ENCODE peak calls at places on chromosomes 16 and 17, in nine cellular contexts. One of them, this sample, is unnamed.

GRCh38 chr17:36498155-36498554 is 11.7 kb downstream of the ZNHIT3 start:
- DNase-seq in activated CD4-positive, alpha-beta T cell treated with anti-CD3 and anti-CD28 coated beads, Interleukin-2, amount 50 U/mL, for 48 hours: no peak
- DNase-seq in T-helper 9 cell: no peak
- DNase-seq in left lung: no peak
- DNase-seq in sciatic nerve: no peak
- DNase-seq in mesothelial cell of epicardium: no peak
- DNase-seq in AML-193: no peak
- DNase-seq in IMR-90: no peak
- DNase-seq in DMS53: no peak
- DNase-seq in this sample: no peak

GRCh38 chr16:56551796-56552738 is 12.8 kb upstream of the MT4 start:
- DNase-seq in left lung: no peak
- DNase-seq in IMR-90: no peak
- DNase-seq in DMS53: no peak
- DNase-seq in T-helper 9 cell: no peak
- DNase-seq in AML-193: no peak
- DNase-seq in mesothelial cell of epicardium: no peak
- DNase-seq in activated CD4-positive, alpha-beta T cell treated with anti-CD3 and anti-CD28 coated beads, Interleukin-2, amount 50 U/mL, for 48 hours: no peak
- DNase-seq in sciatic nerve: no peak
- DNase-seq in this sample: no peak

GRCh38 chr17:19319771-19320505 is 42.6 kb downstream of the B9D1 start:
- DNase-seq in sciatic nerve: no peak
- DNase-seq in DMS53: no peak
- DNase-seq in IMR-90: no peak
- DNase-seq in activated CD4-positive, alpha-beta T cell treated with anti-CD3 and anti-CD28 coated beads, Interleukin-2, amount 50 U/mL, for 48 hours: no peak
- DNase-seq in T-helper 9 cell: no peak
- DNase-seq in left lung: peak; percentile 53
- DNase-seq in mesothelial cell of epicardium: no peak
- DNase-seq in AML-193: no peak
- DNase-seq in this sample: no peak

GRCh38 chr17:34241062-34241461 is 14.0 kb upstream of the CCL2 start:
- DNase-seq in sciatic nerve: peak; percentile 85
- DNase-seq in T-helper 9 cell: no peak
- DNase-seq in activated CD4-positive, alpha-beta T cell treated with anti-CD3 and anti-CD28 coated beads, Interleukin-2, amount 50 U/mL, for 48 hours: no peak
- DNase-seq in mesothelial cell of epicardium: no peak
- DNase-seq in DMS53: no peak
- DNase-seq in IMR-90: peak; percentile 44
- DNase-seq in AML-193: peak; percentile 69
- DNase-seq in left lung: no peak
- DNase-seq in this sample: peak; percentile 89

GRCh38 chr17:57862990-57863667 is 13.3 kb upstream of the MRPS23 start:
- DNase-seq in activated CD4-positive, alpha-beta T cell treated with anti-CD3 and anti-CD28 coated beads, Interleukin-2, amount 50 U/mL, for 48 hours: no peak
- DNase-seq in T-helper 9 cell: no peak
- DNase-seq in AML-193: no peak
- DNase-seq in left lung: no peak
- DNase-seq in DMS53: peak; percentile 61
- DNase-seq in sciatic nerve: no peak
- DNase-seq in IMR-90: no peak
- DNase-seq in mesothelial cell of epicardium: no peak
- DNase-seq in this sample: no peak

GRCh38 chr17:27523712-27524111 is 67.5 kb downstream of the KSR1 start:
- DNase-seq in activated CD4-positive, alpha-beta T cell treated with anti-CD3 and anti-CD28 coated beads, Interleukin-2, amount 50 U/mL, for 48 hours: no peak
- DNase-seq in DMS53: peak; percentile 69
- DNase-seq in sciatic nerve: no peak
- DNase-seq in T-helper 9 cell: no peak
- DNase-seq in AML-193: no peak
- DNase-seq in IMR-90: no peak
- DNase-seq in left lung: no peak
- DNase-seq in mesothelial cell of epicardium: no peak
- DNase-seq in this sample: no peak

GRCh38 chr17:39104657-39105056 is 46.8 kb downstream of the PLXDC1 start:
- DNase-seq in DMS53: no peak
- DNase-seq in AML-193: no peak
- DNase-seq in mesothelial cell of epicardium: no peak
- DNase-seq in activated CD4-positive, alpha-beta T cell treated with anti-CD3 and anti-CD28 coated beads, Interleukin-2, amount 50 U/mL, for 48 hours: no peak
- DNase-seq in left lung: no peak
- DNase-seq in IMR-90: no peak
- DNase-seq in sciatic nerve: no peak
- DNase-seq in T-helper 9 cell: no peak
- DNase-seq in this sample: no peak

GRCh38 chr17:32870969-32871368 is 6.0 kb downstream of the MYO1D start:
- DNase-seq in IMR-90: no peak
- DNase-seq in sciatic nerve: no peak
- DNase-seq in activated CD4-positive, alpha-beta T cell treated with anti-CD3 and anti-CD28 coated beads, Interleukin-2, amount 50 U/mL, for 48 hours: no peak
- DNase-seq in AML-193: no peak
- DNase-seq in T-helper 9 cell: no peak
- DNase-seq in mesothelial cell of epicardium: no peak
- DNase-seq in left lung: no peak
- DNase-seq in DMS53: no peak
- DNase-seq in this sample: no peak

GRCh38 chr16:89861648-89862047 is 11.7 kb upstream of the TCF25 start:
- DNase-seq in AML-193: no peak
- DNase-seq in mesothelial cell of epicardium: no peak
- DNase-seq in DMS53: no peak
- DNase-seq in left lung: no peak
- DNase-seq in sciatic nerve: no peak
- DNase-seq in activated CD4-positive, alpha-beta T cell treated with anti-CD3 and anti-CD28 coated beads, Interleukin-2, amount 50 U/mL, for 48 hours: no peak
- DNase-seq in T-helper 9 cell: no peak
- DNase-seq in IMR-90: no peak
- DNase-seq in this sample: no peak

GRCh38 chr17:52106638-52107261 is 51.8 kb downstream of the CA10 start:
- DNase-seq in AML-193: peak; percentile 47
- DNase-seq in left lung: no peak
- DNase-seq in sciatic nerve: peak; percentile 59
- DNase-seq in DMS53: peak; percentile 75
- DNase-seq in mesothelial cell of epicardium: peak; percentile 55
- DNase-seq in activated CD4-positive, alpha-beta T cell treated with anti-CD3 and anti-CD28 coated beads, Interleukin-2, amount 50 U/mL, for 48 hours: peak; percentile 41
- DNase-seq in IMR-90: no peak
- DNase-seq in T-helper 9 cell: peak; percentile 1
- DNase-seq in this sample: no peak

GRCh38 chr16:61148930-61149329 is 887.3 kb downstream of the CDH8 start:
- DNase-seq in activated CD4-positive, alpha-beta T cell treated with anti-CD3 and anti-CD28 coated beads, Interleukin-2, amount 50 U/mL, for 48 hours: no peak
- DNase-seq in IMR-90: no peak
- DNase-seq in AML-193: no peak
- DNase-seq in left lung: no peak
- DNase-seq in mesothelial cell of epicardium: no peak
- DNase-seq in DMS53: peak; percentile 19
- DNase-seq in sciatic nerve: no peak
- DNase-seq in T-helper 9 cell: no peak
- DNase-seq in this sample: no peak

GRCh38 chr17:7439462-7440112 is at the start of gene FGF11:
- DNase-seq in mesothelial cell of epicardium: peak; percentile 48
- DNase-seq in IMR-90: no peak
- DNase-seq in DMS53: peak; percentile 48
- DNase-seq in sciatic nerve: no peak
- DNase-seq in AML-193: no peak
- DNase-seq in activated CD4-positive, alpha-beta T cell treated with anti-CD3 and anti-CD28 coated beads, Interleukin-2, amount 50 U/mL, for 48 hours: no peak
- DNase-seq in left lung: peak; percentile 79
- DNase-seq in T-helper 9 cell: no peak
- DNase-seq in this sample: no peak

GRCh38 chr16:13779676-13780075 is 140.3 kb upstream of the ERCC4 start:
- DNase-seq in left lung: no peak
- DNase-seq in activated CD4-positive, alpha-beta T cell treated with anti-CD3 and anti-CD28 coated beads, Interleukin-2, amount 50 U/mL, for 48 hours: no peak
- DNase-seq in T-helper 9 cell: no peak
- DNase-seq in IMR-90: no peak
- DNase-seq in sciatic nerve: no peak
- DNase-seq in mesothelial cell of epicardium: no peak
- DNase-seq in AML-193: no peak
- DNase-seq in DMS53: peak; percentile 11
- DNase-seq in this sample: no peak

GRCh38 chr17:82234211-82235055 is 5.6 kb downstream of the SLC16A3 start:
- DNase-seq in AML-193: no peak
- DNase-seq in IMR-90: no peak
- DNase-seq in left lung: peak; percentile 79
- DNase-seq in sciatic nerve: peak; percentile 68
- DNase-seq in T-helper 9 cell: no peak
- DNase-seq in mesothelial cell of epicardium: no peak
- DNase-seq in DMS53: no peak
- DNase-seq in activated CD4-positive, alpha-beta T cell treated with anti-CD3 and anti-CD28 coated beads, Interleukin-2, amount 50 U/mL, for 48 hours: no peak
- DNase-seq in this sample: peak; percentile 67

GRCh38 chr17:34616148-34616547 is 36.8 kb downstream of the TMEM132E start:
- DNase-seq in DMS53: no peak
- DNase-seq in left lung: no peak
- DNase-seq in T-helper 9 cell: no peak
- DNase-seq in activated CD4-positive, alpha-beta T cell treated with anti-CD3 and anti-CD28 coated beads, Interleukin-2, amount 50 U/mL, for 48 hours: no peak
- DNase-seq in mesothelial cell of epicardium: peak; percentile 69
- DNase-seq in sciatic nerve: no peak
- DNase-seq in AML-193: no peak
- DNase-seq in IMR-90: no peak
- DNase-seq in this sample: no peak